ENCODE peak calls at places on chromosome 15, in five cellular contexts. H is neuronal stem cell, G is mesendoderm, W is H9, Z is mesenchymal stem cell. F is an unnamed sample.

GRCh38 chr15:57792729-57793449 is 86.4 kb downstream of the POLR2M start:
- DNase-seq in H (no peak), G (no peak), W (no peak), Z (no peak), F (no peak)

GRCh38 chr15:62601779-62602540 is 436.9 kb upstream of the C2CD4B start:
- DNase-seq in H (no peak), G (no peak), W (no peak), Z (peak; percentile 34), F (peak; percentile 43)

GRCh38 chr15:58221591-58222241 is 83.5 kb downstream of the AQP9 start:
- DNase-seq in H (no peak), G (peak; percentile 52), W (peak; percentile 55), Z (peak; percentile 30), F (peak; percentile 21)

GRCh38 chr15:75844629-75845390 is 1.6 kb downstream of the UBE2Q2 start:
- DNase-seq in H (no peak), G (no peak), W (no peak), Z (no peak), F (no peak)

GRCh38 chr15:73464602-73465001 is 21.6 kb downstream of the REC114 start:
- DNase-seq in H (no peak), G (peak; percentile 57), W (peak; percentile 33), Z (peak; percentile 1), F (no peak)

GRCh38 chr15:74399511-74400312 is 32.3 kb upstream of the CYP11A1 start:
- DNase-seq in H (no peak), G (no peak), W (no peak), Z (peak; percentile 33), F (peak; percentile 89)

GRCh38 chr15:56495050-56495449 is 30.1 kb upstream of the MNS1 start:
- DNase-seq in H (no peak), G (no peak), W (no peak), Z (no peak), F (no peak)

GRCh38 chr15:38130739-38131498 is 121.7 kb upstream of the SPRED1 start:
- DNase-seq in H (no peak), G (peak; percentile 47), W (no peak), Z (peak; percentile 96), F (peak; percentile 98)

GRCh38 chr15:51750942-51751686 is at the start of gene TMOD2:
- DNase-seq in H (peak; percentile 43), G (peak; percentile 44), W (peak; percentile 65), Z (peak; percentile 34), F (peak; percentile 26)

GRCh38 chr15:31390029-31390428 is 63.4 kb downstream of the KLF13 start:
- DNase-seq in H (no peak), G (no peak), W (no peak), Z (no peak), F (no peak)

GRCh38 chr15:31390777-31391486 is 64.3 kb downstream of the KLF13 start:
- DNase-seq in H (no peak), G (peak; percentile 78), W (no peak), Z (no peak), F (no peak)

GRCh38 chr15:31387483-31388118 is 61.0 kb downstream of the KLF13 start:
- DNase-seq in H (no peak), G (no peak), W (no peak), Z (no peak), F (peak; percentile 18)

GRCh38 chr15:31391687-31392671 is 65.3 kb downstream of the KLF13 start:
- DNase-seq in H (peak; percentile 49), G (peak; percentile 72), W (peak; percentile 66), Z (peak; percentile 83), F (peak; percentile 62)

GRCh38 chr15:31389576-31389975 is 62.9 kb downstream of the KLF13 start:
- DNase-seq in H (no peak), G (no peak), W (no peak), Z (no peak), F (no peak)
- H2BK15ac ChIP-seq in H (no peak overlapping the region), G (no peak overlapping the region), W (no peak overlapping the region), Z (no peak overlapping the region), F (no peak overlapping the region)

GRCh38 chr15:90320062-90320884 is 31.8 kb upstream of the ZNF774 start:
- DNase-seq in H (peak; percentile 87), G (peak; percentile 95), W (peak; percentile 92), Z (peak; percentile 89), F (peak; percentile 90)
- H3K4ac ChIP-seq in H (no peak overlapping the region), G (no peak overlapping the region), W (no peak overlapping the region), Z (no peak overlapping the region), F (no peak overlapping the region)

GRCh38 chr15:66404122-66404521 is 17.4 kb downstream of the MAP2K1 start:
- DNase-seq in H (no peak), G (no peak), W (no peak), Z (no peak), F (no peak)
- H2BK15ac ChIP-seq in H (no peak overlapping the region), G (no peak overlapping the region), W (no peak overlapping the region), Z (no peak overlapping the region), F (no peak overlapping the region)

GRCh38 chr15:84981711-84982300 is at the start of gene PDE8A:
- DNase-seq in H (peak; percentile 40), G (peak; percentile 62), W (peak; percentile 40), Z (peak; percentile 56), F (peak; percentile 31)

GRCh38 chr15:84981054-84981710 is 474 bp upstream of the PDE8A start:
- DNase-seq in H (peak; percentile 93), G (peak; percentile 98), W (peak; percentile 96), Z (peak; percentile 97), F (peak; percentile 96)

GRCh38 chr15:84983299-84983698 is 1.6 kb downstream of the PDE8A start:
- DNase-seq in H (no peak), G (no peak), W (no peak), Z (no peak), F (no peak)

GRCh38 chr15:84983711-84984110 is 2.1 kb downstream of the PDE8A start:
- DNase-seq in H (no peak), G (no peak), W (no peak), Z (no peak), F (peak; percentile 23)

DNA sequence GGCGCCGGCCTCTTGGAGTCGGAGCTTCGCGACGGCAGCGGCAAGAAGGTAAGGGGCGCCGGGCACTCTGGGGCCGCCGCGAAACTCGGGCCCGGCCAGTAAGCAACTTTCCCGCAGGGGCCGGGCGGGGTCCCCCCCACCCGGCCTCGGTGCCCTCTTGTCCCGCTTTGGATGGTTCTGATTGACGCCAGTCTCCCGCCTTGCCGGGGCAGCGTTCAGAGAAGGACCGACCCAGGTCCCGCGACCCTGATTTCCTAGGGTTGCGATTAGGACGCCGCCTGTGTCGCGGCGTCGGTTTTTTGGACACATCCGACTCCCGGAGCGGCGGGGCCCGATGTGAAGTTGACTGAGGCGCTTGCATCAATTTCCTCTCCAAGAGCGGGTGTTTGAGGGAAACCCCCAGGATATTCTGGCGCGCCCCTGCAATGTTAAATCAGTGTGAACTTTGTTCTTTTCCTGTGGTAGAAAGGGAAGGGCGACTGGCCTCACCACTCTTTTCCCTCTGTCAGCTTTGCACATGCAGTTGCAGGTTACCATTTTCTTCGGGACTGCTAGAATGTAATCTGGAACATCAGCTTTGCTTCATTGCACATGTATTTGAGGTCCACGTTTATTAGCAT is 755 bp downstream of the PDE8A start:
- DNase-seq in H (no peak), G (peak; percentile 52), W (peak; percentile 48), Z (peak; percentile 51), F (peak; percentile 18)
- H3K4ac ChIP-seq in H (no peak overlapping the region), G (peak overlapping the region; percentile 25), W (no peak overlapping the region), Z (peak overlapping the region; percentile 92), F (peak overlapping the region; percentile 62)

GRCh38 chr15:77629070-77630030 is 3.4 kb downstream of the LINGO1 start:
- DNase-seq in H (no peak), G (no peak), W (no peak), Z (no peak), F (no peak)
- H2BK15ac ChIP-seq in H (no peak overlapping the region), G (no peak overlapping the region), W (no peak overlapping the region), Z (no peak overlapping the region), F (no peak overlapping the region)

GRCh38 chr15:101062063-101062462 is 142.9 kb downstream of the LRRK1 start:
- DNase-seq in H (no peak), G (no peak), W (peak; percentile 14), Z (no peak), F (no peak)
- H3K4ac ChIP-seq in H (no peak overlapping the region), G (no peak overlapping the region), W (no peak overlapping the region), Z (no peak overlapping the region), F (no peak overlapping the region)

GRCh38 chr15:77642793-77643430 is 10.2 kb upstream of the LINGO1 start:
- DNase-seq in H (no peak), G (peak; percentile 23), W (no peak), Z (no peak), F (peak; percentile 7)

GRCh38 chr15:77645602-77646001 is 12.9 kb upstream of the LINGO1 start:
- DNase-seq in H (no peak), G (no peak), W (no peak), Z (no peak), F (no peak)

GRCh38 chr15:77644543-77645247 is 12.0 kb upstream of the LINGO1 start:
- DNase-seq in H (no peak), G (peak; percentile 63), W (no peak), Z (no peak), F (no peak)

GRCh38 chr15:77642019-77642418 is 9.3 kb upstream of the LINGO1 start:
- DNase-seq in H (no peak), G (no peak), W (no peak), Z (no peak), F (no peak)

GRCh38 chr15:77643764-77644163 is 11.1 kb upstream of the LINGO1 start:
- DNase-seq in H (no peak), G (no peak), W (no peak), Z (no peak), F (no peak)
- H2BK15ac ChIP-seq in H (no peak overlapping the region), G (no peak overlapping the region), W (no peak overlapping the region), Z (no peak overlapping the region), F (no peak overlapping the region)